ENCODE peak calls at places on chromosomes 3 and 15, in six cellular contexts. W, N, Y, V, L and T are unnamed samples.

GRCh38 chr3:100401674-100402036 is 316 bp downstream of the LNP1 start:
- DNase-seq in W (no peak), N (peak; percentile 2), Y (peak; percentile 76), V (no peak), L (peak; percentile 68), T (no peak)

GRCh38 chr3:179297971-179298725 is 24.7 kb upstream of the ZNF639 start:
- DNase-seq in W (no peak), N (no peak), Y (no peak), V (no peak), L (no peak), T (no peak)

GRCh38 chr3:197151562-197151961 is 121.9 kb upstream of the MELTF start:
- DNase-seq in W (peak; percentile 51), N (no peak), Y (no peak), V (no peak), L (peak; percentile 43), T (peak; percentile 37)

GRCh38 chr3:159818399-159818798 is 170.2 kb upstream of the IL12A start:
- DNase-seq in W (no peak), N (no peak), Y (no peak), V (no peak), L (peak; percentile 41), T (no peak)

GRCh38 chr3:126750760-126751129 is 46.7 kb downstream of the CHCHD6 start:
- DNase-seq in W (no peak), N (no peak), Y (no peak), V (no peak), L (peak; percentile 39), T (no peak)

GRCh38 chr15:62035256-62035908 is 24.9 kb downstream of the VPS13C start:
- DNase-seq in W (no peak), N (no peak), Y (no peak), V (no peak), L (no peak), T (peak; percentile 73)

GRCh38 chr3:53114011-53114400 is 16.2 kb downstream of the RFT1 start:
- DNase-seq in W (peak; percentile 69), N (peak; percentile 42), Y (peak; percentile 78), V (peak; percentile 54), L (peak; percentile 86), T (peak; percentile 35)

GRCh38 chr3:171356251-171356650 is 104.0 kb downstream of the TNIK start:
- DNase-seq in W (no peak), N (no peak), Y (no peak), V (no peak), L (no peak), T (peak; percentile 47)

GRCh38 chr3:140031170-140031569 is 96.2 kb downstream of the CLSTN2 start:
- DNase-seq in W (no peak), N (no peak), Y (no peak), V (no peak), L (no peak), T (no peak)

GRCh38 chr15:69509131-69509530 is 56.5 kb downstream of the RPLP1 start:
- DNase-seq in W (no peak), N (no peak), Y (no peak), V (no peak), L (no peak), T (peak; percentile 12)

GRCh38 chr3:6518709-6519345 is 342.1 kb upstream of the GRM7 start:
- DNase-seq in W (no peak), N (no peak), Y (no peak), V (no peak), L (no peak), T (no peak)

GRCh38 chr3:107217161-107217560 is 160.1 kb upstream of the CCDC54 start:
- DNase-seq in W (peak; percentile 75), N (no peak), Y (no peak), V (peak; percentile 91), L (no peak), T (peak; percentile 95)

GRCh38 chr3:164458986-164459385 is 619.3 kb downstream of the SI start:
- DNase-seq in W (no peak), N (no peak), Y (no peak), V (no peak), L (no peak), T (peak; percentile 1)

GRCh38 chr3:35908366-35909232 is 269.3 kb downstream of the ARPP21 start:
- DNase-seq in W (peak; percentile 29), N (no peak), Y (no peak), V (peak; percentile 15), L (peak; percentile 84), T (peak; percentile 41)

GRCh38 chr15:82393671-82394070 is 35.9 kb upstream of the GOLGA6L9 start:
- DNase-seq in W (no peak), N (no peak), Y (no peak), V (no peak), L (no peak), T (no peak)

DNA sequence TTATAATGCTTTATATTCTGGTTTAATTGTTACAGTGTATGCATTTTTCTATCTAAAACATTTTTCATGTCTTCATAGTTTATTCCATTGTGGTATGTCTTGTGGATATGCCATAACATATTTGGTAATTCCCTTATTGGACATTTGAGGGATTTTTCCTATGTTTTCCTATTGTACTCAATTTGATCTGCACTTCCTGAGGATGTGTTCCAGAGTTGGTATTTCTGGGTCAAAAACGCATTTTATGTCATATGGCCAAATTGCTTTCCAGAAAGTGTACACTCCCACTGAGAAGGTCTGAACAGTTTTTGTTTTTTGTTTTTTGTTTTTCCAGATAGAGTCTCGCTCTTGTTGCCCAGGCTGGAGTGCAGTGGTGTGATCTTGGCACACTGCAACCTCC is 6.8 kb downstream of the ARL8B start:
- DNase-seq in W (no peak), N (no peak), Y (no peak), V (no peak), L (no peak), T (no peak)
- H3K4me1 ChIP-seq in W (peaks cover 26% of the 10 kb centered on the region), N (peaks cover 47% of the 10 kb centered on the region), Y (peaks cover 3% of the 10 kb centered on the region), V (peaks cover 3% of the 10 kb centered on the region), L (no peaks in the 10 kb centered on the region), T (peaks cover 27% of the 10 kb centered on the region)

GRCh38 chr15:55254916-55255679 is 34.5 kb downstream of the RAB27A start:
- DNase-seq in W (no peak), N (no peak), Y (no peak), V (no peak), L (no peak), T (no peak)
- H3K27ac ChIP-seq in W (no peak overlapping the region), N (no peak overlapping the region), Y (peak overlapping the region; percentile 21), V (no peak overlapping the region), L (no peak overlapping the region), T (no peak overlapping the region)

GRCh38 chr15:36808401-36809160 is 229.2 kb downstream of the CDIN1 start:
- DNase-seq in W (no peak), N (no peak), Y (no peak), V (no peak), L (peak; percentile 45), T (no peak)

GRCh38 chr15:36811903-36812302 is 232.5 kb downstream of the CDIN1 start:
- DNase-seq in W (no peak), N (no peak), Y (no peak), V (no peak), L (no peak), T (no peak)

GRCh38 chr15:36814085-36814484 is 234.7 kb downstream of the CDIN1 start:
- DNase-seq in W (no peak), N (no peak), Y (no peak), V (no peak), L (no peak), T (no peak)

GRCh38 chr15:36809380-36809779 is 230.0 kb downstream of the CDIN1 start:
- DNase-seq in W (no peak), N (no peak), Y (no peak), V (no peak), L (no peak), T (no peak)

GRCh38 chr15:36810656-36811449 is 231.4 kb downstream of the CDIN1 start:
- DNase-seq in W (no peak), N (no peak), Y (no peak), V (no peak), L (no peak), T (no peak)
- TF ChIP-seq CTCF in W (no peak), N (no peak), Y (no peak), V (peak; percentile 51), L (peak; percentile 26), T (peak; percentile 36)

DNA sequence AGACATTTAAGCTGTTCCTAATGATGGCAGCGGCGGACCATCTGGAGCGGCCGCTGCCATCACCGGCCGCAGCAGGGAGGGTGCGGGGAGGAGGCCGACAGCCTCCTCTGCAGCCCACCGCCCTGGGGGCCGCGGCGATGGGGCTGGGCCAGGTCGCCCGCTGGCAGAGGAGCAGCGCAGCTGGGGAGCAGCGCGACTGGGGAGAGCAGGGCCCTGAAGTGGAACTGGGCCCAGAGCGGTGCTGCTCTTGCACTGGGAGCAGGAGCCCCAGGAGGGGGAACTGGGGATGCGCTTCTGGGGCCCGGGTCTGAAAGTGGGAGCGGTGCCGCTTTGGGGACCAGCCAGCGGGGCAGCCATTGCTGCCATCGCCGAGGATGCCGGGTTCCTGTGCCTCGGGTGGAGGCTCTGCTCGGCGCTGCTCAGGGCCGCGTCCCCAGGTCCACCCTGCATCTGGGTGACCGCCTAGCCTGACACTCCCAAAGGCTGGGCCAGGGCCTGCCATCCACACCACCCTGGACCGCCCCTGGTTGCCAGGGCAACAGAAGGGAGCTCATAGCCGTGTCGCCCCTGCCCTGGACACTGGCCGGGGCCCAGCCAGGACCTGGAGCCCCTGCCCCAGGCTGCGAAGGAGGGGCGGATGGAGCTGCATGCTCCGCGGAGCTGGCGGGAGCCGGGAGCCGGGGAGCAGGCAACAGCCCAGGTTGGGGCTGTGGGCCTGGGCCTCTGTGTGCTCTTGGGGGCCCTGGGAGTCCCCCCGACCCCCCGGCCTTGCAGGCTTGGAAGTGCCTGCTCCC is 15.5 kb upstream of the PLA2G4E start:
- DNase-seq in W (no peak), N (no peak), Y (no peak), V (no peak), L (no peak), T (no peak)
- H3K4me1 ChIP-seq in W (peaks cover 34% of the 10 kb centered on the region), N (no peaks in the 10 kb centered on the region), Y (peaks cover 6% of the 10 kb centered on the region), V (no peaks in the 10 kb centered on the region), L (no peaks in the 10 kb centered on the region), T (peaks cover 27% of the 10 kb centered on the region)

GRCh38 chr3:10977864-10978510 is 14.6 kb upstream of the SLC6A1 start:
- DNase-seq in W (no peak), N (no peak), Y (no peak), V (no peak), L (no peak), T (no peak)
- H3K27ac ChIP-seq in W (no peak overlapping the region), N (no peak overlapping the region), Y (no peak overlapping the region), V (no peak overlapping the region), L (no peak overlapping the region), T (no peak overlapping the region)